ENCODE peak calls at places on chromosomes 3 and 15, in seven cellular contexts. D is heart left ventricle, K is colonic mucosa, U is Panc1, J is pancreas, A is lung, H is Peyer's patch. R is an unnamed sample.

GRCh38 chr3:69890094-69890493 is 109.4 kb upstream of the SAMMSON start:
- DNase-seq in K (no peak), J (no peak), H (no peak), D (no peak), A (no peak), U (no peak), R (no peak)

GRCh38 chr3:184361932-184362667 is 590 bp downstream of the POLR2H start:
- DNase-seq in H (peak; percentile 62), D (peak; percentile 76), A (peak; percentile 77), K (peak; percentile 82), J (peak; percentile 76), U (peak; percentile 61), R (peak; percentile 33)

GRCh38 chr3:189688296-189688695 is 57.1 kb downstream of the TP63 start:
- DNase-seq in K (no peak), A (no peak), H (no peak), D (no peak), J (no peak), U (no peak), R (no peak)

GRCh38 chr15:82371649-82372048 is 22.4 kb upstream of the GOLGA6L10 start:
- DNase-seq in A (no peak), D (no peak), J (no peak), K (no peak), U (no peak), H (no peak), R (no peak)

GRCh38 chr3:76065975-76066374 is 280.6 kb upstream of the ZNF717 start:
- DNase-seq in H (no peak), A (no peak), U (no peak), K (no peak), J (no peak), D (no peak), R (no peak)

GRCh38 chr3:57065588-57065987 is 5.1 kb downstream of the SPATA12 start:
- DNase-seq in K (no peak), A (no peak), J (no peak), D (no peak), U (no peak), H (no peak), R (no peak)

GRCh38 chr3:72177075-72178050 is 392.4 kb upstream of the PROK2 start:
- DNase-seq in H (no peak), K (peak; percentile 28), U (no peak), D (peak; percentile 70), A (peak; percentile 45), J (peak; percentile 35), R (no peak)

GRCh38 chr3:185024966-185025365 is 127.9 kb downstream of the C3orf70 start:
- DNase-seq in H (no peak), K (no peak), U (no peak), D (no peak), A (no peak), J (no peak), R (no peak)

GRCh38 chr15:80527961-80528360 is 123.8 kb downstream of the ARNT2 start:
- DNase-seq in J (no peak), D (no peak), A (no peak), U (no peak), K (no peak), H (no peak), R (no peak)

GRCh38 chr15:95770191-95770590 is 560.3 kb upstream of the NR2F2 start:
- DNase-seq in U (no peak), A (no peak), K (no peak), D (no peak), H (no peak), J (no peak), R (no peak)

GRCh38 chr15:58261368-58261767 is 123.2 kb downstream of the AQP9 start:
- DNase-seq in D (no peak), K (no peak), A (no peak), U (no peak), J (no peak), H (no peak), R (no peak)

GRCh38 chr3:176174060-176174459 is 1023.2 kb downstream of the TBL1XR1 start:
- DNase-seq in D (no peak), J (no peak), K (no peak), A (no peak), H (no peak), U (no peak), R (no peak)

GRCh38 chr3:193948459-193948858 is 187.5 kb upstream of the HES1 start:
- DNase-seq in H (no peak), A (no peak), J (no peak), D (no peak), U (no peak), K (peak; percentile 13), R (no peak)

GRCh38 chr3:113018461-113019181 is 27.8 kb downstream of the GTPBP8 start:
- DNase-seq in D (peak; percentile 22), K (no peak), A (no peak), J (no peak), U (peak; percentile 4), H (no peak), R (peak; percentile 13)

GRCh38 chr15:29097168-29097567 is 172.5 kb downstream of the NSMCE3 start:
- DNase-seq in H (no peak), U (no peak), D (no peak), J (no peak), A (no peak), K (no peak), R (no peak)

GRCh38 chr3:139940622-139941021 is 5.6 kb downstream of the CLSTN2 start:
- DNase-seq in H (no peak), U (no peak), D (peak; percentile 39), J (no peak), K (no peak), A (no peak), R (no peak)

GRCh38 chr3:138442433-138442832 is 8.0 kb downstream of the ESYT3 start:
- DNase-seq in U (no peak), A (no peak), H (no peak), K (no peak), D (no peak), J (no peak), R (no peak)

GRCh38 chr3:100893108-100893507 is 100.1 kb downstream of the ABI3BP start:
- DNase-seq in U (no peak), H (no peak), J (peak; percentile 25), D (peak; percentile 35), K (no peak), A (peak; percentile 39), R (no peak)

GRCh38 chr3:42117175-42118008 is 26.2 kb downstream of the TRAK1 start:
- DNase-seq in D (peak; percentile 63), H (no peak), K (no peak), A (peak; percentile 59), U (no peak), J (no peak), R (no peak)

GRCh38 chr15:63212050-63212973 is 22.9 kb downstream of the RAB8B start:
- DNase-seq in K (no peak), D (no peak), H (no peak), A (no peak), J (no peak), U (no peak), R (peak; percentile 80)

GRCh38 chr3:177300842-177301241 is 103.6 kb upstream of the TBL1XR1 start:
- DNase-seq in U (no peak), D (no peak), J (no peak), H (no peak), A (no peak), K (no peak), R (no peak)

GRCh38 chr3:149013726-149014125 is 22.4 kb downstream of the GYG1 start:
- DNase-seq in H (no peak), U (no peak), J (no peak), D (no peak), A (no peak), K (no peak), R (no peak)

GRCh38 chr3:149016669-149017541 is 25.6 kb downstream of the GYG1 start:
- DNase-seq in H (no peak), A (no peak), J (no peak), U (peak; percentile 13), D (no peak), K (no peak), R (no peak)

GRCh38 chr3:149015383-149015782 is 24.0 kb downstream of the GYG1 start:
- DNase-seq in A (no peak), D (no peak), J (no peak), K (no peak), H (no peak), U (no peak), R (no peak)

GRCh38 chr3:149018247-149018646 is 26.9 kb downstream of the GYG1 start:
- DNase-seq in A (no peak), U (no peak), H (no peak), K (no peak), J (no peak), D (no peak), R (no peak)

DNA sequence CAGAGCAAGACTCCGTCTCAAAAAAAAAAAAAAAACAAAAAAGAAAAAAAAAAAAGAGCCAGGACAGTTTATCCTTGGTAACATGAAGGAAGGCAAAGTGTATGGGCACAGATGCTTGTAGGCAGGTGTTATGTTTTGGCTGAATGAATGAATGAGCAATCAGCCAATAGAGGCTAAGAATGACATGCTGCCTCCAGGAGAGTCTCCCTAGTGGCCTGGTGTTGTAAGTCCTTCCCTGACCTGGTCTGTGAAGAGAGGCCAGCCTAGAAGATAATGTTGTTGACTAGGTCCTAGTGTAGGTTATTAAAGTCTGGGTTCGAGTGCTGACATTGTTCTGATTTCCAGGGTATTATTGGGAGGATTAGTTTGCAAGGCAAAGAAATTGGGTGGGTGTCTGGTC is 24.9 kb downstream of the GYG1 start:
- DNase-seq in A (no peak), D (no peak), J (no peak), K (no peak), U (no peak), H (no peak), R (no peak)
- H3K4me1 ChIP-seq in A (peaks cover 28% of the 10 kb centered on the region), D (peaks cover 61% of the 10 kb centered on the region), J (no peaks in the 10 kb centered on the region), K (no peaks in the 10 kb centered on the region), U (no peaks in the 10 kb centered on the region), H (no peaks in the 10 kb centered on the region), R (no peaks in the 10 kb centered on the region)

GRCh38 chr3:31740397-31740796 is 207.7 kb downstream of the STT3B start:
- DNase-seq in D (no peak), A (no peak), U (no peak), K (no peak), H (no peak), J (no peak), R (no peak)
- H3K4me1 ChIP-seq in D (no peaks in the 10 kb centered on the region), A (peaks cover 3% of the 10 kb centered on the region), U (no peaks in the 10 kb centered on the region), K (no peaks in the 10 kb centered on the region), H (no peaks in the 10 kb centered on the region), J (no peaks in the 10 kb centered on the region), R (no peaks in the 10 kb centered on the region)

GRCh38 chr3:25455316-25456232 is 27.5 kb downstream of the RARB start:
- DNase-seq in D (peak; percentile 59), A (no peak), U (no peak), K (no peak), H (no peak), J (no peak), R (no peak)

GRCh38 chr3:25456723-25457122 is 28.7 kb downstream of the RARB start:
- DNase-seq in D (no peak), K (no peak), J (no peak), A (no peak), H (no peak), U (no peak), R (no peak)

GRCh38 chr3:25458420-25458814 is 30.4 kb downstream of the RARB start:
- DNase-seq in D (no peak), A (no peak), H (no peak), U (no peak), J (no peak), K (no peak), R (no peak)

GRCh38 chr3:25460751-25461150 is 32.7 kb downstream of the RARB start:
- DNase-seq in D (no peak), K (no peak), A (no peak), U (no peak), J (no peak), H (no peak), R (no peak)

GRCh38 chr3:25457642-25458419 is 29.8 kb downstream of the RARB start:
- DNase-seq in K (no peak), U (no peak), H (no peak), A (no peak), D (no peak), J (no peak), R (no peak)
- H3K4me1 ChIP-seq in K (no peaks in the 10 kb centered on the region), U (no peaks in the 10 kb centered on the region), H (no peaks in the 10 kb centered on the region), A (peaks cover 25% of the 10 kb centered on the region), D (peaks cover 68% of the 10 kb centered on the region), J (no peaks in the 10 kb centered on the region), R (no peaks in the 10 kb centered on the region)

GRCh38 chr3:2927252-2927651 is 182.9 kb downstream of the IL5RA start:
- DNase-seq in H (no peak), A (no peak), J (no peak), U (no peak), K (no peak), D (no peak), R (no peak)
- H3K4me1 ChIP-seq in H (no peaks in the 10 kb centered on the region), A (no peaks in the 10 kb centered on the region), J (no peaks in the 10 kb centered on the region), U (no peaks in the 10 kb centered on the region), K (no peaks in the 10 kb centered on the region), D (no peaks in the 10 kb centered on the region), R (no peaks in the 10 kb centered on the region)

R was measured in CD4-positive, CD25-positive, alpha-beta regulatory T cell.